ENCODE peak calls at places on chromosomes 6 and 20, in four cellular contexts. L, H, U and F are unnamed samples.

GRCh38 chr6:679282-679681 is 13.7 kb downstream of the EXOC2 start:
- DNase-seq in L (no peak), H (no peak), U (peak), F (no peak)

GRCh38 chr20:19729672-19730071 is 28.4 kb upstream of the RIN2 start:
- DNase-seq in L (no peak), H (no peak), U (no peak), F (no peak)

GRCh38 chr6:55175078-55175777 is 913 bp downstream of the HCRTR2 start:
- DNase-seq in L (no peak), H (no peak), U (no peak), F (no peak)

GRCh38 chr6:17021539-17021889 is 80.3 kb upstream of the STMND1 start:
- DNase-seq in L (no peak), H (no peak), U (peak), F (no peak)

GRCh38 chr6:12270551-12271228 is 19.5 kb upstream of the EDN1 start:
- DNase-seq in L (no peak), H (no peak), U (no peak), F (no peak)

GRCh38 chr6:24329451-24329850 is 28.4 kb downstream of the DCDC2 start:
- DNase-seq in L (no peak), H (no peak), U (no peak), F (no peak)

GRCh38 chr6:97958143-97958542 is 675.1 kb upstream of the MMS22L start:
- DNase-seq in L (no peak), H (peak), U (no peak), F (no peak)

GRCh38 chr6:137309078-137309762 is 90.0 kb upstream of the IFNGR1 start:
- DNase-seq in L (peak), H (peak), U (no peak), F (peak)

GRCh38 chr20:32509639-32510066 is 75.5 kb downstream of the NOL4L start:
- DNase-seq in L (no peak), H (peak), U (no peak), F (no peak)

GRCh38 chr6:167565884-167566491 is 241.1 kb downstream of the TTLL2 start:
- DNase-seq in L (no peak), H (no peak), U (no peak), F (peak)

GRCh38 chr6:4487538-4487937 is 288.7 kb upstream of the CDYL start:
- DNase-seq in L (no peak), H (peak), U (no peak), F (no peak)

GRCh38 chr6:48144024-48144423 is 33.0 kb upstream of the PTCHD4 start:
- DNase-seq in L (no peak), H (no peak), U (no peak), F (no peak)

GRCh38 chr6:106226676-106227075 is 98.9 kb downstream of the ATG5 start:
- DNase-seq in L (no peak), H (no peak), U (no peak), F (no peak)

GRCh38 chr6:149951626-149952025 is 9.8 kb downstream of the ULBP2 start:
- DNase-seq in L (no peak), H (no peak), U (no peak), F (no peak)

GRCh38 chr20:19448632-19449031 is 236.2 kb downstream of the SLC24A3 start:
- DNase-seq in L (no peak), H (no peak), U (no peak), F (no peak)

GRCh38 chr6:1118287-1118647 is 193.6 kb upstream of the FOXQ1 start:
- DNase-seq in L (no peak), H (no peak), U (no peak), F (no peak)

GRCh38 chr6:9948600-9949138 is 466.2 kb downstream of the TFAP2A start:
- DNase-seq in L (no peak), H (no peak), U (no peak), F (no peak)

GRCh38 chr20:46043556-46043955 is 14.5 kb downstream of the SLC12A5 start:
- DNase-seq in L (no peak), H (no peak), U (no peak), F (no peak)

GRCh38 chr20:44279228-44279627 is 31.8 kb downstream of the FITM2 start:
- DNase-seq in L (no peak), H (peak), U (peak), F (no peak)

GRCh38 chr20:23118766-23119165 is 32.6 kb upstream of the CD93 start:
- DNase-seq in L (no peak), H (no peak), U (no peak), F (no peak)

GRCh38 chr6:157994126-157994795 is 12.6 kb downstream of the SYNJ2 start:
- DNase-seq in L (peak), H (no peak), U (no peak), F (no peak)

GRCh38 chr6:143743256-143744166 is 65.7 kb downstream of the PHACTR2 start:
- DNase-seq in L (no peak), H (no peak), U (peak), F (no peak)

GRCh38 chr20:46057856-46058655 is 29.0 kb downstream of the SLC12A5 start:
- DNase-seq in L (peak), H (no peak), U (no peak), F (no peak)

GRCh38 chr20:13200767-13201500 is 20.1 kb upstream of the ISM1 start:
- DNase-seq in L (no peak), H (no peak), U (no peak), F (no peak)

GRCh38 chr20:40666336-40666735 is 22.7 kb downstream of the MAFB start:
- DNase-seq in L (no peak), H (no peak), U (no peak), F (no peak)

GRCh38 chr6:57089265-57089664 is 723 bp upstream of the ZNF451 start:
- DNase-seq in L (no peak), H (no peak), U (no peak), F (no peak)

GRCh38 chr6:97059473-97059872 is 134.9 kb downstream of the KLHL32 start:
- DNase-seq in L (no peak), H (peak), U (no peak), F (no peak)

GRCh38 chr20:2752631-2753455 is 47.6 kb downstream of the CPXM1 start:
- DNase-seq in L (no peak), H (peak), U (no peak), F (no peak)

GRCh38 chr6:42735976-42736375 is 9.9 kb downstream of the TBCC start:
- DNase-seq in L (no peak), H (no peak), U (no peak), F (no peak)
- TF ChIP-seq CTCF in L (no peak), H (no peak), U (no peak), F (no peak)

GRCh38 chr6:35318200-35318844 is 20.7 kb downstream of the DEF6 start:
- DNase-seq in L (peak), H (peak), U (peak), F (no peak)
- TF ChIP-seq CTCF in L (no peak), H (no peak), U (no peak), F (no peak)

DNA sequence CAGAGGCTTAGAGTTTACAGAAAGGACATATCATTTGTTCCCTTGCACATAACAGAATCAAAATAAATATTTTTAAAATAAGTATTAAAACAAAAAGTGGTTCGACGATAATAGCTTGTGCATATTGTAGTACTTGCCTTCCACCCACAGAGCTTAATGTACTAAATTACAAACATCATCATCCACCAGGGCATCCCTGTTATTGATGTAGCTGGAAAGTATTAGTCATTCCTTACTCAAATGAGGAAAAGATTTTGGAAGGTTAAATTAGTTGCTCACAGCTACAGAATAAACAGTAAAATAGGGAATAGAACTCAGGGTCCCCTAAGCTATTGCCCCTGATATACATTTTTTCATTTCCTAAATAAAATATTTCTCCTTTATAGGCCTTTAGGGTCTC is 150.3 kb downstream of the PTPRK start:
- DNase-seq in L (no peak), H (no peak), U (no peak), F (no peak)
- TF ChIP-seq CTCF in L (no peak), H (no peak), U (peak), F (no peak)

GRCh38 chr20:39289316-39289715 is 327.2 kb downstream of the DHX35 start:
- DNase-seq in L (no peak), H (peak), U (no peak), F (no peak)

GRCh38 chr20:39280875-39281274 is 318.7 kb downstream of the DHX35 start:
- DNase-seq in L (no peak), H (no peak), U (no peak), F (no peak)

GRCh38 chr20:39282619-39283092 is 320.5 kb downstream of the DHX35 start:
- DNase-seq in L (no peak), H (no peak), U (no peak), F (no peak)

GRCh38 chr20:39283464-39283863 is 321.3 kb downstream of the DHX35 start:
- DNase-seq in L (no peak), H (no peak), U (no peak), F (no peak)
- TF ChIP-seq CTCF in L (no peak), H (no peak), U (no peak), F (no peak)

GRCh38 chr6:111306104-111306888 is 176.7 kb downstream of the REV3L start:
- DNase-seq in L (no peak), H (peak), U (no peak), F (no peak)
- TF ChIP-seq CTCF in L (no peak), H (no peak), U (no peak), F (no peak)

GRCh38 chr6:103672169-103672568 is 1187.5 kb downstream of the HACE1 start:
- DNase-seq in L (no peak), H (no peak), U (no peak), F (no peak)
- TF ChIP-seq CTCF in L (no peak), H (no peak), U (no peak), F (no peak)

DNA sequence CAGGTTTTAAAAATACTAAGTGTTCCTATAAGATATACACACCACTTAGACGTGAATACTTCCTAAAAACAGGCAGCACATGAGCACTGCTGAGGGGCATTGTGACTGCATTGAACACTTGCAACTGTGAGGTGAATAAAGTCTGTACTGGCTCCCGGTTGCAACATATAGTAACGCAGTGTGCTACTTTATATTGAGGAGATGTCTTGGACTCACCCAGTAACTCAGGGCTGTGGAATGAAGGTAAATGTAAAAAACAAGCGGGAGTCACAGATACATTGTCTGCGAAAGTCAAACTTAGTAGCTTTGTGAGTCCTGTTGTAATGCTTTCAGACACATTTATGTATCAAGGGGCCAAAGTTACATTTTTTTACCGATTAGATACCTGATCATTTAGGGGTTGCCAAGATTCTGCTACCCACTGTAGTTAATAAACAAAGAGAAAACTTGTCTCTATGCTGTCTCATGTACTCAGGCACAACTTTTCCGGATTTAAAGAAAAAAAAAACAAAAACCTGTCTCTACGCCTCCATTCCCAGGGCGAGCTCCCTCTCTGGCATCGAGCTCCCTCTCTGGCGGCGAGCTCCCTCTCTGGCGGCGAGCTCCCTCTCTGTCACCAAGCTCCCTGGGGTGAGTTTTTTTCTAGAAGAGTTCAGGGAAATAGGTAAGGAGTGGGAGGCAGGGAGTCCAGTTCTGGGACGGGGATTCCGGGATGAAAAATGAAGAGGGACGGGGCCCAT is 16.8 kb upstream of the HLA-A start:
- DNase-seq in L (no peak), H (no peak), U (no peak), F (no peak)
- TF ChIP-seq CTCF in L (no peak), H (no peak), U (no peak), F (no peak)

DNA sequence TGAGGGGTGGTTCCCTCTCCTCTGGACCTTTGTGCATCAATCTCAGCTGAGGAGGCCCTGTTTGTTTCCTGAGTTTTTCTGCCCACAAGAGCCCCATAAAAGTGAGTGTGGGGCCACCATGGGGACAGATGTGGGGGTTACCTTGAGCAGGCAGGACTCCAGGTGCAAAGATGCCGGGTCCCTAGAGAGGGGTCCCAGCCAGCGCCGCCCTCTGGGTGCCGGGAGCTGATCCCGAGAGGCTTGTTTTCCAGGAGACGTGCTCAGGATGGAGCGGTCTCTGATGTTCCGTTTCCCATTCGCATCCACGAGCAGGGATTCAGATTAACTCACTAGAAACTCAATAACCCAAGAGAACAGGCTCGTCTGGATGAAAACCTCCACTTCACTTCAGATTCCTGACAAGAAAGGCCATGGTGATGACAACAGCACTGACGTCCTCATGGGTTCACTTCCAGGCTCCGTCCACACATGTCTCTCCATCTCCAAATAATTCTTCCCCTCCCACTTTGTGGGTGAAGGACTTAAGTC is 21.9 kb downstream of the MYT1 start:
- DNase-seq in L (no peak), H (no peak), U (no peak), F (no peak)
- TF ChIP-seq CTCF in L (no peak), H (no peak), U (no peak), F (no peak)

DNA sequence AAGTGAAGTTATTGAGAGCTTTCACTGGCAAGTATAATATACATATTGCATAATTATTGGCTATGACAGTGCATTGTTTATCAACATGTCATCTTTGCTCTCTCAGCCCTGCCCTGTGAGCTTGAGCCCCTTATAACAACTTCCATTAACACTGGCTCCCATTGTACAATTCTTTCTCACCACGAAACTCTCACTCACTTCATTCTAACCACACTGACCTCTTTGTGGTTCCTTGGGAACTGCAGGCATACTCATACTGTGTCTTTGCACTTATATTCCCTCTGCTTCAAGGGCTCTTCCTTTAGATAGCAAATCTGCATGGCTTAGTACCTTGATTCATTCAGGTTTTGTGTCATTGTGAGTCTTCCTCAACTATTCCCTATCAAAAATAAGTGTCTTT is 411.8 kb downstream of the CDKAL1 start:
- DNase-seq in L (no peak), H (no peak), U (no peak), F (no peak)
- TF ChIP-seq CTCF in L (no peak), H (no peak), U (peak), F (no peak)

GRCh38 chr6:69729870-69730449 is 66.8 kb downstream of the LMBRD1 start:
- DNase-seq in L (no peak), H (no peak), U (no peak), F (no peak)

GRCh38 chr6:69732045-69732444 is 64.8 kb downstream of the LMBRD1 start:
- DNase-seq in L (no peak), H (no peak), U (no peak), F (no peak)

GRCh38 chr6:69735029-69735428 is 61.8 kb downstream of the LMBRD1 start:
- DNase-seq in L (no peak), H (no peak), U (no peak), F (no peak)

GRCh38 chr6:69732640-69733039 is 64.2 kb downstream of the LMBRD1 start:
- DNase-seq in L (no peak), H (no peak), U (no peak), F (no peak)
- TF ChIP-seq CTCF in L (no peak), H (no peak), U (peak), F (no peak)